ENCODE peak calls at places on chromosomes 2 and 18, in six cellular contexts. U is coronary artery, F is spleen, E is AG04449, H is dorsolateral prefrontal cortex, A is fibroblast of the aortic adventitia. Z is an unnamed sample.

GRCh38 chr18:27627927-27628326 is 442.8 kb upstream of the CHST9 start:
- DNase-seq in A (no peak), U (no peak), F (no peak), H (no peak), E (no peak), Z (no peak)

GRCh38 chr2:33579226-33579625 is 19.9 kb downstream of the FAM98A start:
- DNase-seq in H (no peak), A (no peak), E (no peak), U (no peak), F (no peak), Z (no peak)

GRCh38 chr2:104836837-104837236 is 17.1 kb upstream of the POU3F3 start:
- DNase-seq in E (no peak), U (no peak), H (no peak), F (no peak), A (no peak), Z (no peak)

GRCh38 chr2:44148997-44149396 is 19.7 kb upstream of the PPM1B start:
- DNase-seq in U (no peak), A (no peak), F (no peak), H (no peak), E (no peak), Z (no peak)

GRCh38 chr2:177822941-177823340 is 249.6 kb downstream of the PDE11A start:
- DNase-seq in U (no peak), H (no peak), E (no peak), F (no peak), A (no peak), Z (no peak)

GRCh38 chr2:219058541-219059374 is 2.0 kb downstream of the IHH start:
- DNase-seq in F (no peak), A (peak), H (no peak), U (no peak), E (no peak), Z (no peak)

GRCh38 chr2:113061241-113061640 is 2.2 kb downstream of the IL36RN start:
- DNase-seq in H (no peak), E (no peak), F (no peak), U (no peak), A (no peak), Z (no peak)

GRCh38 chr2:157158111-157158510 is 99.4 kb upstream of the GALNT5 start:
- DNase-seq in U (no peak), A (peak), H (no peak), E (no peak), F (no peak), Z (peak)

GRCh38 chr2:48423376-48423775 is 106.6 kb upstream of the STON1 start:
- DNase-seq in U (no peak), E (peak), A (peak), H (no peak), F (no peak), Z (peak)

GRCh38 chr2:134109246-134109645 is 144.6 kb upstream of the MGAT5 start:
- DNase-seq in H (no peak), U (no peak), E (no peak), A (no peak), F (no peak), Z (no peak)

GRCh38 chr2:47867205-47867604 is 39.1 kb downstream of the FBXO11 start:
- DNase-seq in H (no peak), E (no peak), U (no peak), F (no peak), A (peak), Z (peak)

GRCh38 chr18:44682181-44682870 is 1.6 kb downstream of the SETBP1 start:
- DNase-seq in H (no peak), E (no peak), F (no peak), U (no peak), A (no peak), Z (no peak)

GRCh38 chr2:160674076-160674630 is 180.5 kb upstream of the RBMS1 start:
- DNase-seq in U (no peak), H (no peak), E (no peak), F (no peak), A (no peak), Z (no peak)

GRCh38 chr18:46373787-46374186 is 269.6 kb downstream of the HAUS1 start:
- DNase-seq in H (no peak), E (no peak), F (no peak), U (no peak), A (no peak), Z (no peak)

GRCh38 chr18:53850918-53851317 is 373.6 kb downstream of the MBD2 start:
- DNase-seq in E (no peak), H (no peak), U (no peak), A (no peak), F (no peak), Z (no peak)

GRCh38 chr2:201257941-201258665 is 2.2 kb upstream of the CASP8 start:
- DNase-seq in A (peak), E (no peak), F (peak), U (peak), H (no peak), Z (peak)

GRCh38 chr2:68832161-68832869 is 38.9 kb downstream of the BMP10 start:
- DNase-seq in E (no peak), A (peak), U (peak), F (peak), H (no peak), Z (peak)

GRCh38 chr2:160651416-160652200 is 158.0 kb upstream of the RBMS1 start:
- DNase-seq in F (no peak), A (peak), H (no peak), U (no peak), E (no peak), Z (peak)

GRCh38 chr2:208890486-208890885 is 483.9 kb downstream of the PTH2R start:
- DNase-seq in E (no peak), U (no peak), F (no peak), A (no peak), H (no peak), Z (no peak)

GRCh38 chr18:63705401-63705800 is 2.6 kb downstream of the SERPINB11 start:
- DNase-seq in E (no peak), F (no peak), U (no peak), A (no peak), H (no peak), Z (no peak)

GRCh38 chr2:37321029-37321682 is 3.5 kb downstream of the PRKD3 start:
- DNase-seq in E (no peak), A (no peak), U (no peak), F (no peak), H (no peak), Z (no peak)

GRCh38 chr2:73877071-73877802 is 15.6 kb upstream of the ACTG2 start:
- DNase-seq in A (no peak), F (no peak), U (no peak), H (no peak), E (no peak), Z (no peak)

GRCh38 chr2:131835621-131836091 is 308.0 kb downstream of the CCDC74A start:
- DNase-seq in U (no peak), E (no peak), A (no peak), H (no peak), F (no peak), Z (no peak)

GRCh38 chr18:3245853-3246635 is 1.6 kb upstream of the MYL12A start:
- DNase-seq in A (peak), F (peak), U (peak), H (peak), E (no peak), Z (peak)

GRCh38 chr2:216574046-216574445 is 59.2 kb upstream of the IGFBP2 start:
- DNase-seq in H (no peak), F (no peak), U (no peak), E (peak), A (peak), Z (peak)

GRCh38 chr2:3189961-3190360 is 187.7 kb downstream of the EIPR1 start:
- DNase-seq in H (no peak), A (no peak), F (no peak), E (no peak), U (no peak), Z (no peak)

GRCh38 chr2:101327863-101328394 is 19.4 kb upstream of the RNF149 start:
- DNase-seq in A (no peak), F (no peak), U (no peak), H (no peak), E (no peak), Z (no peak)

GRCh38 chr18:48928787-48929186 is 22.0 kb downstream of the SMAD7 start:
- DNase-seq in A (peak), H (peak), F (peak), U (no peak), E (no peak), Z (no peak)
- H3K4me3 ChIP-seq in A (peak), H (no peak), F (no peak), U (peak), E (peak), Z (no peak)

GRCh38 chr18:74623047-74623816 is 25.6 kb downstream of the ZNF407 start:
- DNase-seq in U (no peak), E (no peak), F (no peak), A (peak), H (peak), Z (peak)
- TF ChIP-seq CTCF in U (no peak), E (peak), F (peak), A (peak), H (peak), Z (peak)

GRCh38 chr2:238346539-238346938 is 26.2 kb downstream of the TRAF3IP1 start:
- DNase-seq in F (no peak), E (no peak), H (no peak), A (no peak), U (no peak), Z (no peak)

GRCh38 chr2:238350150-238350549 is 29.8 kb downstream of the TRAF3IP1 start:
- DNase-seq in E (no peak), U (no peak), H (no peak), A (no peak), F (no peak), Z (no peak)

GRCh38 chr2:238345286-238345968 is 25.1 kb downstream of the TRAF3IP1 start:
- DNase-seq in H (no peak), A (no peak), E (no peak), U (no peak), F (no peak), Z (no peak)

GRCh38 chr2:238352361-238352760 is 32.0 kb downstream of the TRAF3IP1 start:
- DNase-seq in H (no peak), E (no peak), A (no peak), F (no peak), U (no peak), Z (no peak)

DNA sequence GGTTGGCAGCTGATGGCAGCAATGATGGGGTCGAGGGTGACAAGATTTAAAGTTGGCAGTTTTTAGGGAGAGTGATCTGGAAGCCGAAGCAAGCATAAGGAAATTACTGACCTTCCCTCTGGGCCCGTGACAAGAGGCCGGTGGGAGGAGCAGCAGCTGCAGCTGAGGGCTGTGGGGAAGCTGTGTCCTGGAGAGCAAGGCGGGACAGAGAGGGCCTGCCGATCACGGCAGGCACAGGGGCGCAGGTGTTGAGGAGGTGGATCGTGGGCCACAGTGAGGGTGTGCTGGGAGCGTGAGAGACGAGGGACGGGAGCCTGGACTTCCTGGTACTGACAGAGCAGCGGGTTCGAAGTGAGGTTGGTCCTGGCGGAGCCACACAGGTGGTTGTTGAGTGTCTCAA is 31.0 kb downstream of the TRAF3IP1 start:
- DNase-seq in E (no peak), H (no peak), A (no peak), U (no peak), F (no peak), Z (no peak)
- H3K4me3 ChIP-seq in E (no peak), H (no peak), A (no peak), U (no peak), F (no peak), Z (no peak)

DNA sequence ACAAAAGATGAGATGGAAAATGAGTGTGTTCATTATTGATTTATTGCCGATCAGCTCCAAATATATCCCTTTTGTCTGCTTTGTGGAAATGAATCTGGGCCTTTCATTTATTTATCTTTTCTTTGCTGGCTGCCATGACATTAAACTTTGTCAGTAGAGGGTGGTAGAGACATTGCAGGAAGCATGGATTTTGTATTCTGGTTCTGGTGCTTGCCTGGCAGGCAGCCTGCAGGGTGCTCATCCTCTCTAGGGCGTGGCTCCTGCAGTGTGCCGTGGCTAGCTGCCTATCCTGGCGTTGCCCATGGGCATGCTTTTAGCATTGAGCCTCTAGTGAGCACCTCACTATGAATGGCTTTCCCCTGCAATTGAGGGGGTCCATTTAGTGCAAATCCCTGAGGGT is 593.1 kb downstream of the RNF144A start:
- DNase-seq in H (no peak), A (peak), U (no peak), F (no peak), E (no peak), Z (no peak)
- TF ChIP-seq CTCF in H (no peak), A (no peak), U (no peak), F (no peak), E (no peak), Z (no peak)